ENCODE peak calls at places on chromosomes 6 and 20, in nine cellular contexts. H is ascending aorta, G is GM12865, M is B cell, N is IMR-90, R is left ventricle myocardium inferior, B is cardiac fibroblast, Q is right atrium auricular region, L is fibroblast of mammary gland. Z is an unnamed sample.
A peak's percentile ranks its signal among the peaks of the same experiment; 100 is the strongest.

GRCh38 chr20:2141592-2142575 is 40.3 kb downstream of the STK35 start:
- DNase-seq in H (no peak), G (no peak), M (no peak), N (no peak), R (no peak), B (peak; percentile 8), Q (no peak), L (no peak), Z (no peak)

GRCh38 chr6:163804991-163805390 is 390.5 kb downstream of the QKI start:
- DNase-seq in H (no peak), G (no peak), M (no peak), N (no peak), R (no peak), B (no peak), Q (no peak), L (no peak), Z (no peak)

GRCh38 chr6:16635291-16635809 is 125.9 kb downstream of the ATXN1 start:
- DNase-seq in H (no peak), G (no peak), M (no peak), N (no peak), R (no peak), B (no peak), Q (no peak), L (no peak), Z (no peak)

GRCh38 chr6:34664270-34664971 is 32.1 kb downstream of the ILRUN start:
- DNase-seq in H (no peak), G (no peak), M (no peak), N (peak; percentile 62), R (no peak), B (peak; percentile 76), Q (no peak), L (peak; percentile 57), Z (no peak)

GRCh38 chr6:101429291-101429690 is 35.8 kb downstream of the GRIK2 start:
- DNase-seq in H (no peak), G (no peak), M (no peak), N (peak; percentile 49), R (no peak), B (no peak), Q (no peak), L (peak; percentile 17), Z (no peak)

GRCh38 chr6:158411998-158412397 is 99.7 kb downstream of the TULP4 start:
- DNase-seq in H (no peak), G (no peak), M (no peak), N (no peak), R (no peak), B (no peak), Q (no peak), L (no peak), Z (no peak)

GRCh38 chr6:164826831-164827468 is 482.5 kb downstream of the C6orf118 start:
- DNase-seq in H (no peak), G (no peak), M (no peak), N (no peak), R (no peak), B (no peak), Q (no peak), L (no peak), Z (no peak)

GRCh38 chr6:90940812-90941481 is 354.1 kb upstream of the MAP3K7 start:
- DNase-seq in H (no peak), G (peak; percentile 90), M (no peak), N (peak; percentile 66), R (no peak), B (peak; percentile 72), Q (no peak), L (peak; percentile 56), Z (peak; percentile 53)

GRCh38 chr20:47950103-47950502 is 164.8 kb upstream of the SULF2 start:
- DNase-seq in H (no peak), G (no peak), M (no peak), N (no peak), R (no peak), B (peak; percentile 21), Q (no peak), L (peak; percentile 46), Z (no peak)

GRCh38 chr6:82270791-82271392 is 23.3 kb upstream of the IBTK start:
- DNase-seq in H (no peak), G (peak; percentile 54), M (no peak), N (peak; percentile 52), R (no peak), B (peak; percentile 65), Q (no peak), L (peak; percentile 65), Z (peak; percentile 43)

GRCh38 chr6:124679392-124679791 is 282.8 kb upstream of the RNF217 start:
- DNase-seq in H (no peak), G (no peak), M (no peak), N (peak; percentile 1), R (no peak), B (peak; percentile 87), Q (no peak), L (peak; percentile 89), Z (no peak)

GRCh38 chr6:57324538-57324937 is 7.1 kb downstream of the PRIM2 start:
- DNase-seq in H (no peak), G (peak; percentile 3), M (no peak), N (peak; percentile 32), R (no peak), B (peak; percentile 53), Q (no peak), L (peak; percentile 31), Z (no peak)

GRCh38 chr6:150088481-150089154 is 19.7 kb upstream of the ULBP3 start:
- DNase-seq in H (peak; percentile 52), G (no peak), M (no peak), N (no peak), R (no peak), B (no peak), Q (no peak), L (no peak), Z (no peak)

GRCh38 chr6:167676666-167677421 is 149.9 kb upstream of the AFDN start:
- DNase-seq in H (no peak), G (no peak), M (no peak), N (no peak), R (no peak), B (no peak), Q (no peak), L (peak; percentile 3), Z (no peak)

DNA sequence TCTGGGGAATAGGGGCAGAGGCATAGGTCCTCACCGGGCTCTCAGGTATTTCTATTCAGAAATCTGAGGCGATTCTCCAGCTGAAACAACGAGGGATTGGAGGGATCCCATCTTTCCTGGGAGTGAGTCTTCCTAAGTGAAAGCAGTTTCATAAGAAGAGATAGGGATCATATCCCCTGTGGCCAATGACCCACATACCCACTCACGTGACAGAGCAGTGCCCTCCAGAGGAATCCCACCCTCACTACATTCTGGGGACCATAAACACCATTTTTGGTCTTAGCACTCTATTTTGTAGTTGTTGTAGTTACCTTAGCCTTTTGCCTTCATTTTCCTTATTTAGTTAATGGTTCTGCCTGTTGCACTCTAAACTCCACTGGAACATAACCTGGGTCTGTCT is 121.1 kb downstream of the GPR63 start:
- DNase-seq in H (no peak), G (no peak), M (no peak), N (no peak), R (no peak), B (no peak), Q (no peak), L (no peak), Z (no peak)
- TF ChIP-seq CTCF in H (no peak), G (no peak), M (no peak), N (no peak), R (no peak), B (no peak), Q (no peak), L (no peak), Z (no peak)

GRCh38 chr20:17888044-17888443 is 80.5 kb downstream of the SNX5 start:
- DNase-seq in H (no peak), G (no peak), M (no peak), N (no peak), R (no peak), B (peak; percentile 22), Q (no peak), L (no peak), Z (no peak)

GRCh38 chr20:17887331-17888030 is 81.1 kb downstream of the SNX5 start:
- DNase-seq in H (no peak), G (no peak), M (no peak), N (no peak), R (no peak), B (no peak), Q (no peak), L (no peak), Z (no peak)

GRCh38 chr20:17890330-17890729 is 78.3 kb downstream of the SNX5 start:
- DNase-seq in H (no peak), G (no peak), M (no peak), N (no peak), R (no peak), B (no peak), Q (no peak), L (no peak), Z (no peak)

GRCh38 chr20:17885544-17885943 is 83.0 kb downstream of the SNX5 start:
- DNase-seq in H (no peak), G (no peak), M (no peak), N (no peak), R (no peak), B (peak; percentile 24), Q (no peak), L (no peak), Z (no peak)

GRCh38 chr20:17889226-17889625 is 79.4 kb downstream of the SNX5 start:
- DNase-seq in H (no peak), G (peak; percentile 23), M (no peak), N (no peak), R (no peak), B (peak; percentile 64), Q (no peak), L (peak; percentile 73), Z (no peak)
- TF ChIP-seq CTCF in H (no peak), G (peak; percentile 8), M (no peak), N (no peak), R (no peak), B (peak; percentile 26), Q (no peak), L (peak; percentile 44), Z (no peak)

GRCh38 chr6:109009761-109010612 is 84.7 kb downstream of the SESN1 start:
- DNase-seq in H (no peak), G (no peak), M (no peak), N (no peak), R (no peak), B (no peak), Q (no peak), L (no peak), Z (no peak)

GRCh38 chr6:109008537-109008950 is 86.1 kb downstream of the SESN1 start:
- DNase-seq in H (no peak), G (no peak), M (no peak), N (peak; percentile 55), R (no peak), B (peak; percentile 73), Q (no peak), L (peak; percentile 78), Z (peak; percentile 11)

GRCh38 chr6:109010703-109011102 is 83.9 kb downstream of the SESN1 start:
- DNase-seq in H (no peak), G (no peak), M (no peak), N (no peak), R (no peak), B (no peak), Q (no peak), L (no peak), Z (no peak)

GRCh38 chr6:109008061-109008460 is 86.6 kb downstream of the SESN1 start:
- DNase-seq in H (no peak), G (peak; percentile 44), M (no peak), N (no peak), R (no peak), B (no peak), Q (no peak), L (no peak), Z (peak; percentile 45)

GRCh38 chr6:109008951-109009760 is 85.5 kb downstream of the SESN1 start:
- DNase-seq in H (peak; percentile 96), G (peak; percentile 86), M (peak; percentile 90), N (peak; percentile 82), R (peak; percentile 98), B (peak; percentile 85), Q (peak; percentile 92), L (peak; percentile 78), Z (peak; percentile 84)
- TF ChIP-seq CTCF in H (peak; percentile 54), G (no peak), M (no peak), N (no peak), R (peak; percentile 59), B (no peak), Q (no peak), L (no peak), Z (no peak)

GRCh38 chr20:37285664-37286374 is 3.6 kb upstream of the MANBAL start:
- DNase-seq in H (no peak), G (no peak), M (no peak), N (no peak), R (no peak), B (no peak), Q (no peak), L (no peak), Z (no peak)
- TF ChIP-seq CTCF in H (no peak), G (no peak), M (no peak), N (no peak), R (no peak), B (no peak), Q (no peak), L (no peak), Z (no peak)